ENCODE peak calls at places on chromosomes 3 and 15, in ten cellular contexts. One of them, this sample, is unnamed.

GRCh38 chr3:18513091-18513490 is 88.0 kb upstream of the SATB1 start:
- DNase-seq in LHCN-M2: no peak
- DNase-seq in stimulated activated CD8-positive, alpha-beta memory T cell treated with anti-CD3 and anti-CD28 coated beads, Interleukin-12 subunit alpha, Interleukin-12 subunit beta, amount 100 ng/mL, for 4 hours: no peak
- DNase-seq in testis: no peak
- DNase-seq in activated T-cell treated with anti-CD3 and anti-CD28 coated beads, Interleukin-2, amount 50 U/mL, for 24 hours: no peak
- DNase-seq in activated T-helper 1 cell treated with anti-CD3 and anti-CD28 coated beads, Interleukin-12 subunit alpha, Interleukin-12 subunit beta, Interleukin-2, Interleukin-4 antibody, amounts not matched to agents 30 ng/mL and 10 ng/mL and 1 ng/mL, durations not matched to agents 14 hours and 24 hours and 36 hours: no peak
- DNase-seq in stromal cell of bone marrow: no peak
- DNase-seq in iPS-NIHi11: no peak
- DNase-seq in HFFc6: no peak
- DNase-seq in ACHN: no peak
- DNase-seq in this sample: no peak

GRCh38 chr3:49900491-49901153 is 3.1 kb downstream of the MST1R start:
- DNase-seq in LHCN-M2: peak; percentile 69
- DNase-seq in stimulated activated CD8-positive, alpha-beta memory T cell treated with anti-CD3 and anti-CD28 coated beads, Interleukin-12 subunit alpha, Interleukin-12 subunit beta, amount 100 ng/mL, for 4 hours: no peak
- DNase-seq in testis: no peak
- DNase-seq in activated T-cell treated with anti-CD3 and anti-CD28 coated beads, Interleukin-2, amount 50 U/mL, for 24 hours: no peak
- DNase-seq in activated T-helper 1 cell treated with anti-CD3 and anti-CD28 coated beads, Interleukin-12 subunit alpha, Interleukin-12 subunit beta, Interleukin-2, Interleukin-4 antibody, amounts not matched to agents 30 ng/mL and 10 ng/mL and 1 ng/mL, durations not matched to agents 14 hours and 24 hours and 36 hours: no peak
- DNase-seq in stromal cell of bone marrow: peak; percentile 29
- DNase-seq in iPS-NIHi11: peak; percentile 52
- DNase-seq in HFFc6: peak; percentile 72
- DNase-seq in ACHN: peak; percentile 85
- DNase-seq in this sample: peak; percentile 83

GRCh38 chr15:27843146-27843545 is 256.0 kb downstream of the OCA2 start:
- DNase-seq in LHCN-M2: no peak
- DNase-seq in stimulated activated CD8-positive, alpha-beta memory T cell treated with anti-CD3 and anti-CD28 coated beads, Interleukin-12 subunit alpha, Interleukin-12 subunit beta, amount 100 ng/mL, for 4 hours: no peak
- DNase-seq in testis: no peak
- DNase-seq in activated T-cell treated with anti-CD3 and anti-CD28 coated beads, Interleukin-2, amount 50 U/mL, for 24 hours: no peak
- DNase-seq in activated T-helper 1 cell treated with anti-CD3 and anti-CD28 coated beads, Interleukin-12 subunit alpha, Interleukin-12 subunit beta, Interleukin-2, Interleukin-4 antibody, amounts not matched to agents 30 ng/mL and 10 ng/mL and 1 ng/mL, durations not matched to agents 14 hours and 24 hours and 36 hours: no peak
- DNase-seq in stromal cell of bone marrow: no peak
- DNase-seq in iPS-NIHi11: no peak
- DNase-seq in HFFc6: no peak
- DNase-seq in ACHN: no peak
- DNase-seq in this sample: no peak

GRCh38 chr3:27542469-27542868 is 58.3 kb upstream of the SLC4A7 start:
- DNase-seq in LHCN-M2: no peak
- DNase-seq in stimulated activated CD8-positive, alpha-beta memory T cell treated with anti-CD3 and anti-CD28 coated beads, Interleukin-12 subunit alpha, Interleukin-12 subunit beta, amount 100 ng/mL, for 4 hours: no peak
- DNase-seq in testis: no peak
- DNase-seq in activated T-cell treated with anti-CD3 and anti-CD28 coated beads, Interleukin-2, amount 50 U/mL, for 24 hours: no peak
- DNase-seq in activated T-helper 1 cell treated with anti-CD3 and anti-CD28 coated beads, Interleukin-12 subunit alpha, Interleukin-12 subunit beta, Interleukin-2, Interleukin-4 antibody, amounts not matched to agents 30 ng/mL and 10 ng/mL and 1 ng/mL, durations not matched to agents 14 hours and 24 hours and 36 hours: no peak
- DNase-seq in stromal cell of bone marrow: no peak
- DNase-seq in iPS-NIHi11: no peak
- DNase-seq in HFFc6: no peak
- DNase-seq in ACHN: no peak
- DNase-seq in this sample: no peak

GRCh38 chr3:4948395-4948794 is 30.8 kb upstream of the BHLHE40 start:
- DNase-seq in LHCN-M2: peak; percentile 31
- DNase-seq in stimulated activated CD8-positive, alpha-beta memory T cell treated with anti-CD3 and anti-CD28 coated beads, Interleukin-12 subunit alpha, Interleukin-12 subunit beta, amount 100 ng/mL, for 4 hours: no peak
- DNase-seq in testis: no peak
- DNase-seq in activated T-cell treated with anti-CD3 and anti-CD28 coated beads, Interleukin-2, amount 50 U/mL, for 24 hours: no peak
- DNase-seq in activated T-helper 1 cell treated with anti-CD3 and anti-CD28 coated beads, Interleukin-12 subunit alpha, Interleukin-12 subunit beta, Interleukin-2, Interleukin-4 antibody, amounts not matched to agents 30 ng/mL and 10 ng/mL and 1 ng/mL, durations not matched to agents 14 hours and 24 hours and 36 hours: no peak
- DNase-seq in stromal cell of bone marrow: peak; percentile 30
- DNase-seq in iPS-NIHi11: no peak
- DNase-seq in HFFc6: peak; percentile 42
- DNase-seq in ACHN: no peak
- DNase-seq in this sample: no peak

GRCh38 chr3:18883553-18883952 is 264.8 kb upstream of the KCNH8 start:
- DNase-seq in LHCN-M2: no peak
- DNase-seq in stimulated activated CD8-positive, alpha-beta memory T cell treated with anti-CD3 and anti-CD28 coated beads, Interleukin-12 subunit alpha, Interleukin-12 subunit beta, amount 100 ng/mL, for 4 hours: no peak
- DNase-seq in testis: no peak
- DNase-seq in activated T-cell treated with anti-CD3 and anti-CD28 coated beads, Interleukin-2, amount 50 U/mL, for 24 hours: no peak
- DNase-seq in activated T-helper 1 cell treated with anti-CD3 and anti-CD28 coated beads, Interleukin-12 subunit alpha, Interleukin-12 subunit beta, Interleukin-2, Interleukin-4 antibody, amounts not matched to agents 30 ng/mL and 10 ng/mL and 1 ng/mL, durations not matched to agents 14 hours and 24 hours and 36 hours: no peak
- DNase-seq in stromal cell of bone marrow: no peak
- DNase-seq in iPS-NIHi11: no peak
- DNase-seq in HFFc6: no peak
- DNase-seq in ACHN: no peak
- DNase-seq in this sample: no peak

GRCh38 chr15:49169880-49170597 is at the start of gene GALK2:
- DNase-seq in LHCN-M2: peak; percentile 78
- DNase-seq in stimulated activated CD8-positive, alpha-beta memory T cell treated with anti-CD3 and anti-CD28 coated beads, Interleukin-12 subunit alpha, Interleukin-12 subunit beta, amount 100 ng/mL, for 4 hours: peak; percentile 52
- DNase-seq in testis: peak; percentile 93
- DNase-seq in activated T-cell treated with anti-CD3 and anti-CD28 coated beads, Interleukin-2, amount 50 U/mL, for 24 hours: peak; percentile 86
- DNase-seq in activated T-helper 1 cell treated with anti-CD3 and anti-CD28 coated beads, Interleukin-12 subunit alpha, Interleukin-12 subunit beta, Interleukin-2, Interleukin-4 antibody, amounts not matched to agents 30 ng/mL and 10 ng/mL and 1 ng/mL, durations not matched to agents 14 hours and 24 hours and 36 hours: peak; percentile 82
- DNase-seq in stromal cell of bone marrow: peak; percentile 64
- DNase-seq in iPS-NIHi11: peak; percentile 90
- DNase-seq in HFFc6: peak; percentile 74
- DNase-seq in ACHN: peak; percentile 92
- DNase-seq in this sample: peak; percentile 75

GRCh38 chr15:90594297-90594696 is 64.6 kb downstream of the CRTC3 start:
- DNase-seq in LHCN-M2: no peak
- DNase-seq in stimulated activated CD8-positive, alpha-beta memory T cell treated with anti-CD3 and anti-CD28 coated beads, Interleukin-12 subunit alpha, Interleukin-12 subunit beta, amount 100 ng/mL, for 4 hours: peak; percentile 55
- DNase-seq in testis: peak; percentile 71
- DNase-seq in activated T-cell treated with anti-CD3 and anti-CD28 coated beads, Interleukin-2, amount 50 U/mL, for 24 hours: peak; percentile 80
- DNase-seq in activated T-helper 1 cell treated with anti-CD3 and anti-CD28 coated beads, Interleukin-12 subunit alpha, Interleukin-12 subunit beta, Interleukin-2, Interleukin-4 antibody, amounts not matched to agents 30 ng/mL and 10 ng/mL and 1 ng/mL, durations not matched to agents 14 hours and 24 hours and 36 hours: peak; percentile 75
- DNase-seq in stromal cell of bone marrow: no peak
- DNase-seq in iPS-NIHi11: peak; percentile 52
- DNase-seq in HFFc6: no peak
- DNase-seq in ACHN: no peak
- DNase-seq in this sample: no peak

GRCh38 chr3:149736180-149737100 is 15.8 kb downstream of the COMMD2 start:
- DNase-seq in LHCN-M2: peak; percentile 46
- DNase-seq in stimulated activated CD8-positive, alpha-beta memory T cell treated with anti-CD3 and anti-CD28 coated beads, Interleukin-12 subunit alpha, Interleukin-12 subunit beta, amount 100 ng/mL, for 4 hours: no peak
- DNase-seq in testis: no peak
- DNase-seq in activated T-cell treated with anti-CD3 and anti-CD28 coated beads, Interleukin-2, amount 50 U/mL, for 24 hours: no peak
- DNase-seq in activated T-helper 1 cell treated with anti-CD3 and anti-CD28 coated beads, Interleukin-12 subunit alpha, Interleukin-12 subunit beta, Interleukin-2, Interleukin-4 antibody, amounts not matched to agents 30 ng/mL and 10 ng/mL and 1 ng/mL, durations not matched to agents 14 hours and 24 hours and 36 hours: no peak
- DNase-seq in stromal cell of bone marrow: peak; percentile 14
- DNase-seq in iPS-NIHi11: peak; percentile 7
- DNase-seq in HFFc6: peak; percentile 18
- DNase-seq in ACHN: peak; percentile 74
- DNase-seq in this sample: peak; percentile 55

GRCh38 chr3:151171145-151171544 is 31.9 kb downstream of the GPR171 start:
- DNase-seq in LHCN-M2: no peak
- DNase-seq in stimulated activated CD8-positive, alpha-beta memory T cell treated with anti-CD3 and anti-CD28 coated beads, Interleukin-12 subunit alpha, Interleukin-12 subunit beta, amount 100 ng/mL, for 4 hours: no peak
- DNase-seq in testis: no peak
- DNase-seq in activated T-cell treated with anti-CD3 and anti-CD28 coated beads, Interleukin-2, amount 50 U/mL, for 24 hours: peak; percentile 56
- DNase-seq in activated T-helper 1 cell treated with anti-CD3 and anti-CD28 coated beads, Interleukin-12 subunit alpha, Interleukin-12 subunit beta, Interleukin-2, Interleukin-4 antibody, amounts not matched to agents 30 ng/mL and 10 ng/mL and 1 ng/mL, durations not matched to agents 14 hours and 24 hours and 36 hours: peak; percentile 49
- DNase-seq in stromal cell of bone marrow: no peak
- DNase-seq in iPS-NIHi11: no peak
- DNase-seq in HFFc6: no peak
- DNase-seq in ACHN: no peak
- DNase-seq in this sample: no peak

GRCh38 chr3:148400754-148401153 is 296.9 kb upstream of the AGTR1 start:
- DNase-seq in LHCN-M2: peak; percentile 66
- DNase-seq in stimulated activated CD8-positive, alpha-beta memory T cell treated with anti-CD3 and anti-CD28 coated beads, Interleukin-12 subunit alpha, Interleukin-12 subunit beta, amount 100 ng/mL, for 4 hours: no peak
- DNase-seq in testis: no peak
- DNase-seq in activated T-cell treated with anti-CD3 and anti-CD28 coated beads, Interleukin-2, amount 50 U/mL, for 24 hours: no peak
- DNase-seq in activated T-helper 1 cell treated with anti-CD3 and anti-CD28 coated beads, Interleukin-12 subunit alpha, Interleukin-12 subunit beta, Interleukin-2, Interleukin-4 antibody, amounts not matched to agents 30 ng/mL and 10 ng/mL and 1 ng/mL, durations not matched to agents 14 hours and 24 hours and 36 hours: no peak
- DNase-seq in stromal cell of bone marrow: peak; percentile 37
- DNase-seq in iPS-NIHi11: no peak
- DNase-seq in HFFc6: no peak
- DNase-seq in ACHN: no peak
- DNase-seq in this sample: no peak

GRCh38 chr3:49625971-49626640 is 48.0 kb upstream of the APEH start:
- DNase-seq in LHCN-M2: no peak
- DNase-seq in stimulated activated CD8-positive, alpha-beta memory T cell treated with anti-CD3 and anti-CD28 coated beads, Interleukin-12 subunit alpha, Interleukin-12 subunit beta, amount 100 ng/mL, for 4 hours: no peak
- DNase-seq in testis: no peak
- DNase-seq in activated T-cell treated with anti-CD3 and anti-CD28 coated beads, Interleukin-2, amount 50 U/mL, for 24 hours: no peak
- DNase-seq in activated T-helper 1 cell treated with anti-CD3 and anti-CD28 coated beads, Interleukin-12 subunit alpha, Interleukin-12 subunit beta, Interleukin-2, Interleukin-4 antibody, amounts not matched to agents 30 ng/mL and 10 ng/mL and 1 ng/mL, durations not matched to agents 14 hours and 24 hours and 36 hours: no peak
- DNase-seq in stromal cell of bone marrow: no peak
- DNase-seq in iPS-NIHi11: no peak
- DNase-seq in HFFc6: no peak
- DNase-seq in ACHN: no peak
- DNase-seq in this sample: no peak

GRCh38 chr3:126126292-126126691 is 42.4 kb upstream of the SLC41A3 start:
- DNase-seq in LHCN-M2: no peak
- DNase-seq in stimulated activated CD8-positive, alpha-beta memory T cell treated with anti-CD3 and anti-CD28 coated beads, Interleukin-12 subunit alpha, Interleukin-12 subunit beta, amount 100 ng/mL, for 4 hours: no peak
- DNase-seq in testis: no peak
- DNase-seq in activated T-cell treated with anti-CD3 and anti-CD28 coated beads, Interleukin-2, amount 50 U/mL, for 24 hours: peak; percentile 20
- DNase-seq in activated T-helper 1 cell treated with anti-CD3 and anti-CD28 coated beads, Interleukin-12 subunit alpha, Interleukin-12 subunit beta, Interleukin-2, Interleukin-4 antibody, amounts not matched to agents 30 ng/mL and 10 ng/mL and 1 ng/mL, durations not matched to agents 14 hours and 24 hours and 36 hours: no peak
- DNase-seq in stromal cell of bone marrow: no peak
- DNase-seq in iPS-NIHi11: no peak
- DNase-seq in HFFc6: no peak
- DNase-seq in ACHN: no peak
- DNase-seq in this sample: no peak

GRCh38 chr15:71275098-71275497 is 159.8 kb downstream of the THSD4 start:
- DNase-seq in LHCN-M2: peak; percentile 42
- DNase-seq in stimulated activated CD8-positive, alpha-beta memory T cell treated with anti-CD3 and anti-CD28 coated beads, Interleukin-12 subunit alpha, Interleukin-12 subunit beta, amount 100 ng/mL, for 4 hours: no peak
- DNase-seq in testis: no peak
- DNase-seq in activated T-cell treated with anti-CD3 and anti-CD28 coated beads, Interleukin-2, amount 50 U/mL, for 24 hours: no peak
- DNase-seq in activated T-helper 1 cell treated with anti-CD3 and anti-CD28 coated beads, Interleukin-12 subunit alpha, Interleukin-12 subunit beta, Interleukin-2, Interleukin-4 antibody, amounts not matched to agents 30 ng/mL and 10 ng/mL and 1 ng/mL, durations not matched to agents 14 hours and 24 hours and 36 hours: no peak
- DNase-seq in stromal cell of bone marrow: peak; percentile 18
- DNase-seq in iPS-NIHi11: no peak
- DNase-seq in HFFc6: peak; percentile 80
- DNase-seq in ACHN: no peak
- DNase-seq in this sample: no peak

GRCh38 chr3:19213608-19214220 is 65.4 kb downstream of the KCNH8 start:
- DNase-seq in LHCN-M2: no peak
- DNase-seq in stimulated activated CD8-positive, alpha-beta memory T cell treated with anti-CD3 and anti-CD28 coated beads, Interleukin-12 subunit alpha, Interleukin-12 subunit beta, amount 100 ng/mL, for 4 hours: no peak
- DNase-seq in testis: no peak
- DNase-seq in activated T-cell treated with anti-CD3 and anti-CD28 coated beads, Interleukin-2, amount 50 U/mL, for 24 hours: no peak
- DNase-seq in activated T-helper 1 cell treated with anti-CD3 and anti-CD28 coated beads, Interleukin-12 subunit alpha, Interleukin-12 subunit beta, Interleukin-2, Interleukin-4 antibody, amounts not matched to agents 30 ng/mL and 10 ng/mL and 1 ng/mL, durations not matched to agents 14 hours and 24 hours and 36 hours: no peak
- DNase-seq in stromal cell of bone marrow: no peak
- DNase-seq in iPS-NIHi11: peak; percentile 37
- DNase-seq in HFFc6: no peak
- DNase-seq in ACHN: peak; percentile 19
- DNase-seq in this sample: no peak

GRCh38 chr3:66991478-66991877 is 6.6 kb upstream of the KBTBD8 start:
- DNase-seq in LHCN-M2: peak; percentile 43
- DNase-seq in stimulated activated CD8-positive, alpha-beta memory T cell treated with anti-CD3 and anti-CD28 coated beads, Interleukin-12 subunit alpha, Interleukin-12 subunit beta, amount 100 ng/mL, for 4 hours: no peak
- DNase-seq in testis: no peak
- DNase-seq in activated T-cell treated with anti-CD3 and anti-CD28 coated beads, Interleukin-2, amount 50 U/mL, for 24 hours: no peak
- DNase-seq in activated T-helper 1 cell treated with anti-CD3 and anti-CD28 coated beads, Interleukin-12 subunit alpha, Interleukin-12 subunit beta, Interleukin-2, Interleukin-4 antibody, amounts not matched to agents 30 ng/mL and 10 ng/mL and 1 ng/mL, durations not matched to agents 14 hours and 24 hours and 36 hours: no peak
- DNase-seq in stromal cell of bone marrow: peak; percentile 38
- DNase-seq in iPS-NIHi11: no peak
- DNase-seq in HFFc6: peak; percentile 59
- DNase-seq in ACHN: no peak
- DNase-seq in this sample: no peak

GRCh38 chr15:58438956-58439355 is 7.2 kb downstream of the LIPC start:
- DNase-seq in LHCN-M2: peak; percentile 77
- DNase-seq in stimulated activated CD8-positive, alpha-beta memory T cell treated with anti-CD3 and anti-CD28 coated beads, Interleukin-12 subunit alpha, Interleukin-12 subunit beta, amount 100 ng/mL, for 4 hours: no peak
- DNase-seq in testis: no peak
- DNase-seq in activated T-cell treated with anti-CD3 and anti-CD28 coated beads, Interleukin-2, amount 50 U/mL, for 24 hours: no peak
- DNase-seq in activated T-helper 1 cell treated with anti-CD3 and anti-CD28 coated beads, Interleukin-12 subunit alpha, Interleukin-12 subunit beta, Interleukin-2, Interleukin-4 antibody, amounts not matched to agents 30 ng/mL and 10 ng/mL and 1 ng/mL, durations not matched to agents 14 hours and 24 hours and 36 hours: peak; percentile 28
- DNase-seq in stromal cell of bone marrow: no peak
- DNase-seq in iPS-NIHi11: peak; percentile 62
- DNase-seq in HFFc6: peak; percentile 43
- DNase-seq in ACHN: peak; percentile 71
- DNase-seq in this sample: peak; percentile 58

GRCh38 chr3:56926513-56927282 is 124.9 kb upstream of the ARHGEF3 start:
- DNase-seq in LHCN-M2: peak; percentile 85
- DNase-seq in stimulated activated CD8-positive, alpha-beta memory T cell treated with anti-CD3 and anti-CD28 coated beads, Interleukin-12 subunit alpha, Interleukin-12 subunit beta, amount 100 ng/mL, for 4 hours: no peak
- DNase-seq in testis: no peak
- DNase-seq in activated T-cell treated with anti-CD3 and anti-CD28 coated beads, Interleukin-2, amount 50 U/mL, for 24 hours: no peak
- DNase-seq in activated T-helper 1 cell treated with anti-CD3 and anti-CD28 coated beads, Interleukin-12 subunit alpha, Interleukin-12 subunit beta, Interleukin-2, Interleukin-4 antibody, amounts not matched to agents 30 ng/mL and 10 ng/mL and 1 ng/mL, durations not matched to agents 14 hours and 24 hours and 36 hours: no peak
- DNase-seq in stromal cell of bone marrow: peak; percentile 80
- DNase-seq in iPS-NIHi11: peak; percentile 23
- DNase-seq in HFFc6: peak; percentile 54
- DNase-seq in ACHN: peak; percentile 6
- DNase-seq in this sample: peak; percentile 73

GRCh38 chr3:36792342-36792741 is 28.0 kb upstream of the DCLK3 start:
- DNase-seq in LHCN-M2: peak; percentile 10
- DNase-seq in stimulated activated CD8-positive, alpha-beta memory T cell treated with anti-CD3 and anti-CD28 coated beads, Interleukin-12 subunit alpha, Interleukin-12 subunit beta, amount 100 ng/mL, for 4 hours: no peak
- DNase-seq in testis: no peak
- DNase-seq in activated T-cell treated with anti-CD3 and anti-CD28 coated beads, Interleukin-2, amount 50 U/mL, for 24 hours: no peak
- DNase-seq in activated T-helper 1 cell treated with anti-CD3 and anti-CD28 coated beads, Interleukin-12 subunit alpha, Interleukin-12 subunit beta, Interleukin-2, Interleukin-4 antibody, amounts not matched to agents 30 ng/mL and 10 ng/mL and 1 ng/mL, durations not matched to agents 14 hours and 24 hours and 36 hours: no peak
- DNase-seq in stromal cell of bone marrow: no peak
- DNase-seq in iPS-NIHi11: peak; percentile 65
- DNase-seq in HFFc6: peak; percentile 8
- DNase-seq in ACHN: peak; percentile 40
- DNase-seq in this sample: peak; percentile 33

GRCh38 chr3:22960326-22960984 is 242.7 kb upstream of the UBE2E2 start:
- DNase-seq in LHCN-M2: peak; percentile 32
- DNase-seq in stimulated activated CD8-positive, alpha-beta memory T cell treated with anti-CD3 and anti-CD28 coated beads, Interleukin-12 subunit alpha, Interleukin-12 subunit beta, amount 100 ng/mL, for 4 hours: no peak
- DNase-seq in testis: peak; percentile 67
- DNase-seq in activated T-cell treated with anti-CD3 and anti-CD28 coated beads, Interleukin-2, amount 50 U/mL, for 24 hours: no peak
- DNase-seq in activated T-helper 1 cell treated with anti-CD3 and anti-CD28 coated beads, Interleukin-12 subunit alpha, Interleukin-12 subunit beta, Interleukin-2, Interleukin-4 antibody, amounts not matched to agents 30 ng/mL and 10 ng/mL and 1 ng/mL, durations not matched to agents 14 hours and 24 hours and 36 hours: no peak
- DNase-seq in stromal cell of bone marrow: peak; percentile 18
- DNase-seq in iPS-NIHi11: peak; percentile 22
- DNase-seq in HFFc6: peak; percentile 16
- DNase-seq in ACHN: peak; percentile 42
- DNase-seq in this sample: peak; percentile 64

GRCh38 chr3:79947469-79947868 is 179.7 kb upstream of the ROBO1 start:
- DNase-seq in LHCN-M2: peak; percentile 6
- DNase-seq in stimulated activated CD8-positive, alpha-beta memory T cell treated with anti-CD3 and anti-CD28 coated beads, Interleukin-12 subunit alpha, Interleukin-12 subunit beta, amount 100 ng/mL, for 4 hours: no peak
- DNase-seq in testis: no peak
- DNase-seq in activated T-cell treated with anti-CD3 and anti-CD28 coated beads, Interleukin-2, amount 50 U/mL, for 24 hours: no peak
- DNase-seq in activated T-helper 1 cell treated with anti-CD3 and anti-CD28 coated beads, Interleukin-12 subunit alpha, Interleukin-12 subunit beta, Interleukin-2, Interleukin-4 antibody, amounts not matched to agents 30 ng/mL and 10 ng/mL and 1 ng/mL, durations not matched to agents 14 hours and 24 hours and 36 hours: no peak
- DNase-seq in stromal cell of bone marrow: no peak
- DNase-seq in iPS-NIHi11: no peak
- DNase-seq in HFFc6: no peak
- DNase-seq in ACHN: no peak
- DNase-seq in this sample: no peak

GRCh38 chr3:34213481-34213880 is 415.1 kb downstream of the PDCD6IP start:
- DNase-seq in LHCN-M2: no peak
- DNase-seq in stimulated activated CD8-positive, alpha-beta memory T cell treated with anti-CD3 and anti-CD28 coated beads, Interleukin-12 subunit alpha, Interleukin-12 subunit beta, amount 100 ng/mL, for 4 hours: no peak
- DNase-seq in testis: no peak
- DNase-seq in activated T-cell treated with anti-CD3 and anti-CD28 coated beads, Interleukin-2, amount 50 U/mL, for 24 hours: no peak
- DNase-seq in activated T-helper 1 cell treated with anti-CD3 and anti-CD28 coated beads, Interleukin-12 subunit alpha, Interleukin-12 subunit beta, Interleukin-2, Interleukin-4 antibody, amounts not matched to agents 30 ng/mL and 10 ng/mL and 1 ng/mL, durations not matched to agents 14 hours and 24 hours and 36 hours: no peak
- DNase-seq in stromal cell of bone marrow: no peak
- DNase-seq in iPS-NIHi11: peak; percentile 6
- DNase-seq in HFFc6: no peak
- DNase-seq in ACHN: no peak
- DNase-seq in this sample: no peak

GRCh38 chr3:188683032-188683491 is 488.7 kb upstream of the TPRG1 start:
- DNase-seq in LHCN-M2: peak; percentile 89
- DNase-seq in stimulated activated CD8-positive, alpha-beta memory T cell treated with anti-CD3 and anti-CD28 coated beads, Interleukin-12 subunit alpha, Interleukin-12 subunit beta, amount 100 ng/mL, for 4 hours: no peak
- DNase-seq in testis: no peak
- DNase-seq in activated T-cell treated with anti-CD3 and anti-CD28 coated beads, Interleukin-2, amount 50 U/mL, for 24 hours: no peak
- DNase-seq in activated T-helper 1 cell treated with anti-CD3 and anti-CD28 coated beads, Interleukin-12 subunit alpha, Interleukin-12 subunit beta, Interleukin-2, Interleukin-4 antibody, amounts not matched to agents 30 ng/mL and 10 ng/mL and 1 ng/mL, durations not matched to agents 14 hours and 24 hours and 36 hours: no peak
- DNase-seq in stromal cell of bone marrow: peak; percentile 88
- DNase-seq in iPS-NIHi11: no peak
- DNase-seq in HFFc6: peak; percentile 95
- DNase-seq in ACHN: peak; percentile 22
- DNase-seq in this sample: peak; percentile 65

GRCh38 chr15:59376735-59377134 is 4.1 kb upstream of the MYO1E start:
- DNase-seq in LHCN-M2: peak; percentile 25
- DNase-seq in stimulated activated CD8-positive, alpha-beta memory T cell treated with anti-CD3 and anti-CD28 coated beads, Interleukin-12 subunit alpha, Interleukin-12 subunit beta, amount 100 ng/mL, for 4 hours: no peak
- DNase-seq in testis: no peak
- DNase-seq in activated T-cell treated with anti-CD3 and anti-CD28 coated beads, Interleukin-2, amount 50 U/mL, for 24 hours: no peak
- DNase-seq in activated T-helper 1 cell treated with anti-CD3 and anti-CD28 coated beads, Interleukin-12 subunit alpha, Interleukin-12 subunit beta, Interleukin-2, Interleukin-4 antibody, amounts not matched to agents 30 ng/mL and 10 ng/mL and 1 ng/mL, durations not matched to agents 14 hours and 24 hours and 36 hours: no peak
- DNase-seq in stromal cell of bone marrow: no peak
- DNase-seq in iPS-NIHi11: no peak
- DNase-seq in HFFc6: peak; percentile 21
- DNase-seq in ACHN: peak; percentile 41
- DNase-seq in this sample: no peak

GRCh38 chr3:116265976-116266584 is 179.2 kb downstream of the LSAMP start:
- DNase-seq in LHCN-M2: no peak
- DNase-seq in stimulated activated CD8-positive, alpha-beta memory T cell treated with anti-CD3 and anti-CD28 coated beads, Interleukin-12 subunit alpha, Interleukin-12 subunit beta, amount 100 ng/mL, for 4 hours: no peak
- DNase-seq in testis: no peak
- DNase-seq in activated T-cell treated with anti-CD3 and anti-CD28 coated beads, Interleukin-2, amount 50 U/mL, for 24 hours: no peak
- DNase-seq in activated T-helper 1 cell treated with anti-CD3 and anti-CD28 coated beads, Interleukin-12 subunit alpha, Interleukin-12 subunit beta, Interleukin-2, Interleukin-4 antibody, amounts not matched to agents 30 ng/mL and 10 ng/mL and 1 ng/mL, durations not matched to agents 14 hours and 24 hours and 36 hours: no peak
- DNase-seq in stromal cell of bone marrow: no peak
- DNase-seq in iPS-NIHi11: no peak
- DNase-seq in HFFc6: no peak
- DNase-seq in ACHN: no peak
- DNase-seq in this sample: no peak

GRCh38 chr3:98962189-98962930 is 60.9 kb upstream of the DCBLD2 start:
- DNase-seq in LHCN-M2: peak; percentile 94
- DNase-seq in stimulated activated CD8-positive, alpha-beta memory T cell treated with anti-CD3 and anti-CD28 coated beads, Interleukin-12 subunit alpha, Interleukin-12 subunit beta, amount 100 ng/mL, for 4 hours: no peak
- DNase-seq in testis: no peak
- DNase-seq in activated T-cell treated with anti-CD3 and anti-CD28 coated beads, Interleukin-2, amount 50 U/mL, for 24 hours: no peak
- DNase-seq in activated T-helper 1 cell treated with anti-CD3 and anti-CD28 coated beads, Interleukin-12 subunit alpha, Interleukin-12 subunit beta, Interleukin-2, Interleukin-4 antibody, amounts not matched to agents 30 ng/mL and 10 ng/mL and 1 ng/mL, durations not matched to agents 14 hours and 24 hours and 36 hours: no peak
- DNase-seq in stromal cell of bone marrow: peak; percentile 90
- DNase-seq in iPS-NIHi11: no peak
- DNase-seq in HFFc6: peak; percentile 92
- DNase-seq in ACHN: peak; percentile 96
- DNase-seq in this sample: peak; percentile 33

GRCh38 chr15:91916051-91916450 is 62.5 kb downstream of the SLCO3A1 start:
- DNase-seq in LHCN-M2: no peak
- DNase-seq in stimulated activated CD8-positive, alpha-beta memory T cell treated with anti-CD3 and anti-CD28 coated beads, Interleukin-12 subunit alpha, Interleukin-12 subunit beta, amount 100 ng/mL, for 4 hours: no peak
- DNase-seq in testis: no peak
- DNase-seq in activated T-cell treated with anti-CD3 and anti-CD28 coated beads, Interleukin-2, amount 50 U/mL, for 24 hours: no peak
- DNase-seq in activated T-helper 1 cell treated with anti-CD3 and anti-CD28 coated beads, Interleukin-12 subunit alpha, Interleukin-12 subunit beta, Interleukin-2, Interleukin-4 antibody, amounts not matched to agents 30 ng/mL and 10 ng/mL and 1 ng/mL, durations not matched to agents 14 hours and 24 hours and 36 hours: no peak
- DNase-seq in stromal cell of bone marrow: no peak
- DNase-seq in iPS-NIHi11: no peak
- DNase-seq in HFFc6: no peak
- DNase-seq in ACHN: no peak
- DNase-seq in this sample: no peak

GRCh38 chr15:40106203-40107161 is 2.2 kb downstream of the BMF start:
- DNase-seq in LHCN-M2: peak; percentile 93
- DNase-seq in stimulated activated CD8-positive, alpha-beta memory T cell treated with anti-CD3 and anti-CD28 coated beads, Interleukin-12 subunit alpha, Interleukin-12 subunit beta, amount 100 ng/mL, for 4 hours: no peak
- DNase-seq in testis: peak; percentile 62
- DNase-seq in activated T-cell treated with anti-CD3 and anti-CD28 coated beads, Interleukin-2, amount 50 U/mL, for 24 hours: no peak
- DNase-seq in activated T-helper 1 cell treated with anti-CD3 and anti-CD28 coated beads, Interleukin-12 subunit alpha, Interleukin-12 subunit beta, Interleukin-2, Interleukin-4 antibody, amounts not matched to agents 30 ng/mL and 10 ng/mL and 1 ng/mL, durations not matched to agents 14 hours and 24 hours and 36 hours: no peak
- DNase-seq in stromal cell of bone marrow: no peak
- DNase-seq in iPS-NIHi11: peak; percentile 85
- DNase-seq in HFFc6: no peak
- DNase-seq in ACHN: no peak
- DNase-seq in this sample: peak; percentile 84